ENCODE peak calls at places on chromosomes 5 and 9, in ten cellular contexts. K is heart right ventricle; A is mammary epithelial cell; T is GM23248; S is ovary; W is brain microvascular endothelial cell; N is H9; Z is dorsolateral prefrontal cortex; J is CD4-positive, alpha-beta memory T cell; G is coronary artery. E is an unnamed sample.

GRCh38 chr9:126989847-126990821 is 75.6 kb downstream of the RALGPS1 start:
- DNase-seq in K (peak), G (peak), A (no peak), T (no peak), W (no peak), J (no peak), Z (no peak), N (peak), S (peak), E (no peak)

GRCh38 chr9:38284768-38285080 is 107.8 kb upstream of the ALDH1B1 start:
- DNase-seq in A (no peak), G (peak), W (no peak), Z (no peak), K (no peak), J (no peak), S (no peak), T (no peak), N (peak), E (peak)

GRCh38 chr5:133322743-133323142 is 270.9 kb downstream of the HSPA4 start:
- DNase-seq in W (no peak), Z (no peak), T (peak), N (no peak), J (no peak), A (no peak), S (no peak), G (no peak), K (no peak), E (no peak)

GRCh38 chr5:172751761-172752510 is 19.1 kb downstream of the DUSP1 start:
- DNase-seq in Z (no peak), J (no peak), A (no peak), T (no peak), S (no peak), K (peak), N (no peak), W (no peak), G (no peak), E (no peak)

GRCh38 chr5:90878549-90879196 is 320.1 kb downstream of the ADGRV1 start:
- DNase-seq in A (peak), G (no peak), K (no peak), W (peak), T (peak), Z (no peak), S (no peak), N (no peak), J (no peak), E (no peak)

GRCh38 chr9:124869986-124870560 is 8.1 kb downstream of the ARPC5L start:
- DNase-seq in T (peak), N (no peak), J (peak), W (peak), Z (no peak), A (peak), K (no peak), S (no peak), G (peak), E (no peak)

GRCh38 chr5:179486596-179487051 is 63.7 kb upstream of the RUFY1 start:
- DNase-seq in N (no peak), A (no peak), J (no peak), G (no peak), T (no peak), S (no peak), K (no peak), W (peak), Z (no peak), E (no peak)

GRCh38 chr5:34511915-34512314 is 144.2 kb upstream of the RAI14 start:
- DNase-seq in Z (no peak), G (no peak), T (no peak), J (no peak), A (no peak), S (no peak), K (peak), N (peak), W (no peak), E (peak)

GRCh38 chr5:124277767-124278536 is 468.5 kb downstream of the ZNF608 start:
- DNase-seq in K (no peak), W (no peak), Z (no peak), A (no peak), T (no peak), G (no peak), J (no peak), S (no peak), N (no peak), E (no peak)

GRCh38 chr5:142512680-142513042 is 173.2 kb downstream of the FGF1 start:
- DNase-seq in A (peak), T (peak), W (peak), G (no peak), Z (no peak), K (no peak), S (no peak), J (no peak), N (no peak), E (no peak)

GRCh38 chr9:34430843-34431437 is 27.4 kb downstream of the FAM219A start:
- DNase-seq in J (peak), Z (peak), S (peak), G (no peak), A (peak), T (peak), N (peak), K (peak), W (peak), E (no peak)

GRCh38 chr5:87136733-87137132 is 130.9 kb upstream of the RASA1 start:
- DNase-seq in Z (no peak), N (no peak), G (no peak), W (no peak), T (no peak), J (no peak), S (no peak), A (no peak), K (no peak), E (no peak)
- H3K27ac ChIP-seq in Z (no peak), N (no peak), G (peak), W (no peak), T (peak), J (no peak), S (no peak), A (no peak), K (peak), E (no peak)

GRCh38 chr5:43154424-43154823 is 33.7 kb downstream of the ZNF131 start:
- DNase-seq in S (no peak), T (no peak), W (no peak), A (no peak), K (no peak), N (no peak), J (no peak), Z (no peak), G (no peak), E (no peak)
- H3K27ac ChIP-seq in S (no peak), T (no peak), W (no peak), A (no peak), K (no peak), N (no peak), J (no peak), Z (no peak), G (no peak), E (no peak)

DNA sequence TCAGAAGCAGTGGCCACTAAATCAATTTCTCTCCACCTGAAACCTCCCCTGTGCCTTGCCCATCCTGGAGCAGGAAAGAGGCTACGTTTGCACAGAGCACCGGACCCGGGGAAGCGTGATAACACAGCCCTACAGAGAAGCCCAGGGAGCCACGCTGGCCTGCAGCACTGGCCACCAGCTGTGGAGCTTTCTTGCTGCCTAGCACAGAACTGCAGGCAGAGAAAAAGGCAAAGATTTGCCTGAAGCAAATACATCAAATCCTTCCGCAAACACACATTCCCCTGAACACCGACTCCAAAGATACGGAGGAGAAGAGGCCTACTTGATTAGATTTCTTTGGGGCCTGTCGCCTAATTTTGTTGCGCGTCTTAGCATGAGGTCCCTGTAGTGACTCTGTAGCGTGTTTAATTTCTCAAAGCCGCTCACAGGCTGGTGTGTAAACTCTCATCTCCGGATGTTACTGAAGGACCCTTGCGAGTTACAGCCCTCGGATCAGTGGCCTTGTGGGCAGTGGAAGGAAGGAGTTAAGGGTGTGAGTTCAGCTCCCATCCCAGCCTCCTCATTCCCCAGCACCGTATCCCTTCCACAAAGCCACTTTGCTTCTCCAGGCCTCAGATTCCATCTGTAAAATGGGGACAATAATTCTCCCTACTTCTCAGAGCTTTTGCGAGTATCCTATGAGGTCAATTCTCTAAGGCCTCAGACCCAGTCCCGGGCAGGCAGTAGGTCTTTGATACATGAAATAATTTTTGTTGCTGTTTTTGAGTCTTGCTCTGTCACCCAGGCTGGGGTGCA is 141.5 kb downstream of the C9orf50 start:
- DNase-seq in K (no peak), G (no peak), T (no peak), W (no peak), Z (no peak), J (no peak), N (no peak), S (no peak), A (no peak), E (no peak)
- H3K27ac ChIP-seq in K (peak), G (peak), T (no peak), W (no peak), Z (peak), J (no peak), N (no peak), S (peak), A (no peak), E (peak)

GRCh38 chr5:6730807-6731206 is 17.6 kb downstream of the TENT4A start:
- DNase-seq in T (no peak), A (no peak), Z (no peak), W (no peak), K (no peak), G (no peak), S (no peak), J (no peak), N (no peak), E (no peak)

GRCh38 chr5:6733411-6734242 is 20.4 kb downstream of the TENT4A start:
- DNase-seq in A (no peak), N (no peak), W (peak), Z (no peak), J (no peak), S (peak), G (no peak), K (no peak), T (peak), E (no peak)

GRCh38 chr5:6730407-6730806 is 17.2 kb downstream of the TENT4A start:
- DNase-seq in J (no peak), S (no peak), W (no peak), G (no peak), N (peak), A (no peak), Z (no peak), T (no peak), K (no peak), E (no peak)

GRCh38 chr5:6732634-6733410 is 19.6 kb downstream of the TENT4A start:
- DNase-seq in J (no peak), T (peak), Z (no peak), S (peak), W (peak), G (no peak), K (peak), A (peak), N (no peak), E (no peak)

DNA sequence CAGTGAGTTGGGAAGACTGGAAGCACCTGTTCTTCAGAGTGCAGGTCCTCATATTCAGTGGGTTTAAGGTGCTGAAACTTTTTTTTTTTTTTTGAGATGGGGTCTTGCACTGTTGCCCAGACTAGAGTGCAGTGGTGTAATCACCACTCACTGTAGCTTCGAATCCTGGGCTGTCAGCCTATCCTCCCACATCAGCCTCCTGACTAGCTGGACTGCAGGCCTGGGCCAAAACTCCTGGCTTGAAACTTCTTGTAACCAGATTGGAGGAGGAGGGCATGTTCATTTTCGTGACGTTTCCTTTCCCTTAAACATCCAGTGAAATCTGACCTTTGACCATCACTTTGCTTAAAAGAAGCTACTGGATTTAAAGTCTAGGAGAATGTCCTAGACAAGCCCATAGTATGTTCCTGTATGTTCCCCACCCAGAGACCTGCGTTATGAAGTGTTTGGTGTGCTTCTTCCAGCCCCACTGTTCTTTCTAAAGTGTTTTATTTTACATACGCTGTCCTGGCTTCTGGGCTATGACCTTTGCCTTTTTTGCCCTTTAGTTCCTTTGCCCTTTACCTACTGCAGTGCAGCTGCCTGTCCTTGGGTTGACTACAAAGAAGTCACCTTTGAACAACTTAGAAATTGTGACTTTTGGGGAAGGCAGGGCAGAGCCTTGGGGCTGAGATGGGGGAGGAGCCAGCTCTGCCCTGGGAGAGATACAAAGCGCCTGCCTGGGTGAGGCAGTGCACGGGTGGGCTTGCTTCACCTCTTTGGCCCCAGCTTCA is 18.4 kb downstream of the TENT4A start:
- DNase-seq in Z (no peak), G (no peak), N (no peak), S (no peak), W (no peak), K (no peak), J (no peak), A (no peak), T (peak), E (no peak)
- H3K27ac ChIP-seq in Z (no peak), G (no peak), N (no peak), S (no peak), W (no peak), K (peak), J (no peak), A (no peak), T (peak), E (no peak)

GRCh38 chr5:151127926-151128325 is 29.7 kb downstream of the ANXA6 start:
- DNase-seq in Z (no peak), A (no peak), N (no peak), S (no peak), T (no peak), J (no peak), W (no peak), K (no peak), G (no peak), E (no peak)

GRCh38 chr5:151130235-151130921 is 27.2 kb downstream of the ANXA6 start:
- DNase-seq in A (no peak), S (no peak), J (no peak), N (no peak), W (no peak), K (no peak), T (no peak), Z (no peak), G (no peak), E (no peak)

GRCh38 chr5:151130922-151131891 is 26.4 kb downstream of the ANXA6 start:
- DNase-seq in N (no peak), K (no peak), T (no peak), A (no peak), J (no peak), S (no peak), Z (no peak), G (no peak), W (no peak), E (no peak)

GRCh38 chr5:151126199-151126645 is 31.4 kb downstream of the ANXA6 start:
- DNase-seq in T (peak), N (peak), G (peak), S (peak), Z (peak), K (peak), J (peak), W (peak), A (peak), E (no peak)

GRCh38 chr5:151128817-151129216 is 28.8 kb downstream of the ANXA6 start:
- DNase-seq in W (no peak), Z (no peak), T (no peak), J (no peak), S (no peak), A (no peak), K (no peak), N (no peak), G (no peak), E (no peak)
- H3K27ac ChIP-seq in W (no peak), Z (no peak), T (no peak), J (no peak), S (no peak), A (no peak), K (no peak), N (no peak), G (no peak), E (no peak)